ENCODE peak calls at places on chromosomes 5 and 9, in eight cellular contexts. I, G, C, F, N, D, Z and Y are unnamed samples.

GRCh38 chr5:141494761-141495455 is 6.0 kb downstream of the PCDHGC5 start:
- DNase-seq in I (no peak), G (no peak), C (no peak), F (no peak), N (no peak), D (no peak), Z (peak; percentile 62), Y (peak; percentile 57)

GRCh38 chr5:142872217-142872616 is 102.0 kb downstream of the ARHGAP26 start:
- DNase-seq in I (no peak), G (no peak), C (no peak), F (no peak), N (no peak), D (no peak), Z (no peak), Y (no peak)

GRCh38 chr5:60822285-60822556 is 21.8 kb downstream of the ELOVL7 start:
- DNase-seq in I (no peak), G (no peak), C (no peak), F (no peak), N (no peak), D (no peak), Z (no peak), Y (no peak)

GRCh38 chr5:73851782-73852181 is 225.8 kb downstream of the ARHGEF28 start:
- DNase-seq in I (no peak), G (no peak), C (no peak), F (no peak), N (no peak), D (no peak), Z (peak; percentile 12), Y (no peak)

GRCh38 chr5:130109152-130109551 is 204.9 kb downstream of the CHSY3 start:
- DNase-seq in I (no peak), G (no peak), C (no peak), F (no peak), N (no peak), D (no peak), Z (peak; percentile 79), Y (no peak)

GRCh38 chr5:31639488-31640011 is 619 bp downstream of the PDZD2 start:
- DNase-seq in I (peak; percentile 73), G (no peak), C (no peak), F (no peak), N (no peak), D (no peak), Z (peak; percentile 64), Y (no peak)

GRCh38 chr9:124632077-124632621 is 125.0 kb upstream of the NR5A1 start:
- DNase-seq in I (no peak), G (no peak), C (no peak), F (no peak), N (no peak), D (no peak), Z (no peak), Y (no peak)

GRCh38 chr5:172455511-172456061 is 1.3 kb upstream of the SH3PXD2B start:
- DNase-seq in I (peak; percentile 54), G (no peak), C (no peak), F (peak; percentile 9), N (no peak), D (no peak), Z (no peak), Y (peak; percentile 74)

GRCh38 chr5:166883016-166883415 is 1408.4 kb upstream of the WWC1 start:
- DNase-seq in I (no peak), G (no peak), C (no peak), F (no peak), N (no peak), D (no peak), Z (peak; percentile 79), Y (no peak)

GRCh38 chr5:7714697-7715096 is 136.2 kb downstream of the CFAP90 start:
- DNase-seq in I (no peak), G (no peak), C (no peak), F (no peak), N (no peak), D (peak; percentile 4), Z (no peak), Y (no peak)

GRCh38 chr9:125341566-125341965 is 79.9 kb downstream of the GAPVD1 start:
- DNase-seq in I (no peak), G (no peak), C (no peak), F (no peak), N (no peak), D (no peak), Z (no peak), Y (no peak)

GRCh38 chr5:55052383-55052931 is 28.4 kb downstream of the GZMK start:
- DNase-seq in I (no peak), G (no peak), C (no peak), F (no peak), N (no peak), D (no peak), Z (no peak), Y (no peak)

GRCh38 chr5:139561655-139562451 is 714 bp downstream of the UBE2D2 start:
- DNase-seq in I (peak; percentile 72), G (peak; percentile 41), C (no peak), F (no peak), N (peak; percentile 42), D (peak; percentile 60), Z (peak; percentile 45), Y (peak; percentile 76)

GRCh38 chr5:78574731-78575161 is 73.8 kb downstream of the LHFPL2 start:
- DNase-seq in I (no peak), G (no peak), C (no peak), F (no peak), N (no peak), D (no peak), Z (no peak), Y (no peak)

GRCh38 chr5:151047814-151048425 is 27.5 kb downstream of the GPX3 start:
- DNase-seq in I (peak; percentile 55), G (peak; percentile 53), C (no peak), F (no peak), N (no peak), D (peak; percentile 41), Z (peak; percentile 76), Y (no peak)

GRCh38 chr5:119785057-119785456 is 155.7 kb downstream of the FAM170A start:
- DNase-seq in I (no peak), G (no peak), C (no peak), F (no peak), N (no peak), D (no peak), Z (no peak), Y (no peak)

GRCh38 chr5:171413153-171413910 is 6.1 kb upstream of the FGF18 start:
- DNase-seq in I (no peak), G (no peak), C (no peak), F (no peak), N (no peak), D (no peak), Z (no peak), Y (no peak)

GRCh38 chr5:171418316-171418981 is 998 bp upstream of the FGF18 start:
- DNase-seq in I (peak; percentile 94), G (peak; percentile 85), C (no peak), F (peak; percentile 71), N (peak; percentile 80), D (peak; percentile 85), Z (peak; percentile 92), Y (peak; percentile 89)

GRCh38 chr5:171416160-171417049 is 3.0 kb upstream of the FGF18 start:
- DNase-seq in I (peak; percentile 43), G (no peak), C (no peak), F (no peak), N (no peak), D (no peak), Z (no peak), Y (no peak)

GRCh38 chr5:171412186-171412585 is 7.3 kb upstream of the FGF18 start:
- DNase-seq in I (no peak), G (no peak), C (no peak), F (no peak), N (no peak), D (no peak), Z (no peak), Y (no peak)

DNA sequence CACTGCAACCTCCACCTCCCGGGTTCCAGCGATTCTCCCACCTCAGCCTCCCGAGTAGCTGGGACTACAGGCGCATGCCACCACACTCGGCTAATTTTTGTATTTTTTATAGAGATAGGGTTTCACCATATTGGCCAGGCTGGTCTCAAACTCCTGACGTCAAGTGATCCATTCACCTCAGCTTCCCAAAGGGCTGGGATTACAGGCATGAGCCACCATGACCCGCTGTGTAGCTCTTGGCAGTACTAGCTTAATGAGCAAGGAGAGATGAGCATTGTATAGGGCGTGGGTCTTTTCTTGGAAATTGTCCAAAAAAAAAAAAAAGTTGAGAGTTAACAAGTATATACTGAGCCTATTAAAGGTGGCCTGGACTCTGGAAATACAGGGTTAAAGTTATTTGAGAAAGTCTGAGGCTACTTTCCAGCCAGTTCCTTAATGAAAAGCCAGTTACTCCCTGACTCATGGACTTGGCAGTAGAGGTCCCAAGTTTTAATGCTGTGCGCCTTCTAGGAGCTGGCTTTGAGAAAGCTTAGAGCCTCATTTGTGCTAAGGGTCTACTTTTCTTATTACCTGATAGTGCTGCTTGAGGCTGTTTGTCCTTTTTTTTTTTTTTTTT is 4.2 kb upstream of the FGF18 start:
- DNase-seq in I (peak; percentile 47), G (no peak), C (no peak), F (no peak), N (no peak), D (no peak), Z (peak; percentile 27), Y (no peak)
- TF ChIP-seq POLR2AphosphoS5 in I (no peak), G (no peak), C (no peak), F (no peak), N (no peak), D (no peak), Z (no peak), Y (no peak)

GRCh38 chr9:83132768-83133167 is 69.8 kb upstream of the RASEF start:
- DNase-seq in I (no peak), G (no peak), C (no peak), F (no peak), N (no peak), D (no peak), Z (no peak), Y (no peak)
- TF ChIP-seq POLR2AphosphoS5 in I (no peak), G (no peak), C (no peak), F (no peak), N (no peak), D (no peak), Z (no peak), Y (no peak)

DNA sequence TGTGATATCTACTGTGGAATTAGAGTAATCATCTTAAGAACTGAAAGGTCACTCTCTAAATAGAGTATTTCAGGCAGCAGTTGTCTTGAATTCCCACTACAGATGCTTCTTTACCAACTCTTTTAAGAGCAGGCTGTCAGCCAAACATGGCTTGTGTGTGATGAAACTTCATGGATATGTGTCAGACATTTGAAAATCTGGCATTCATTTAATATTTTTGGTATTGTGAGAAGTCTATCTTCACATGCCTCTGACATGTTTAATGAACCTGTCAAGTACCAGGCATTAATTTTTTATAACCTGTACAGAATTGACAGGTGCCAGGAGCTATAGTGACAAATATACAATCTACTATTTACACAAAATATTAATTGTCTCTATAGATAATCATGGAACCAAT is 318.6 kb downstream of the CDH9 start:
- DNase-seq in I (no peak), G (no peak), C (no peak), F (no peak), N (no peak), D (no peak), Z (no peak), Y (no peak)
- TF ChIP-seq POLR2AphosphoS5 in I (no peak), G (no peak), C (no peak), F (no peak), N (no peak), D (no peak), Z (no peak), Y (no peak)

DNA sequence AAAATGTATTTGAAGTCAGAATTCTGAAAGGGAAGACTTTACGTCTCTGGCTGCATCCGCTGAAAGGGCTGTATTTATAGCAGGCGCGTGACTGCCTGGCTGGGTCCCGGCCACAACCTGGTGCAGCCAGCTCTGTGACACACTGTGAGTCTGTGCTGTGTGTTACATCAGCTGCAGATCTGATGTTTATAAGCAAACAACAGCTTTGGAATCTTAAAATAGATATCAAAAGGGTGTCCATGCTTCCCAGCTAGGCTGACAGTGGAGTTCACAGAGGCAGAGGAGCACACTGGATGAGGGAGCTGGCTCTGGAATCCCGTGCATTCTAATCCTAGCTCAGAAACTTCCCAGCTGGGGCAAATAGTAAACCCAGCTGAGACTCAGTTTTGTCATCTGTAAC is 433.4 kb upstream of the BRINP1 start:
- DNase-seq in I (peak; percentile 47), G (no peak), C (no peak), F (peak; percentile 11), N (no peak), D (no peak), Z (peak; percentile 3), Y (peak; percentile 85)
- TF ChIP-seq POLR2AphosphoS5 in I (no peak), G (no peak), C (no peak), F (no peak), N (no peak), D (no peak), Z (no peak), Y (peak; percentile 76)